ENCODE peak calls at places on chromosomes 1 and 21, in eight cellular contexts. X, S, L, N, P, E, J and U are unnamed samples.

GRCh38 chr1:11431946-11432507 is 46.9 kb upstream of the DISP3 start:
- DNase-seq in X (no peak), S (no peak), L (no peak), N (no peak), P (no peak), E (no peak), J (no peak), U (no peak)

GRCh38 chr1:40067023-40067422 is 26.5 kb downstream of the CAP1 start:
- DNase-seq in X (no peak), S (no peak), L (peak; percentile 41), N (no peak), P (no peak), E (no peak), J (no peak), U (no peak)

GRCh38 chr1:74280642-74281396 is 45.6 kb downstream of the TNNI3K start:
- DNase-seq in X (no peak), S (no peak), L (no peak), N (no peak), P (no peak), E (no peak), J (no peak), U (no peak)

GRCh38 chr21:36164427-36164784 is 7.8 kb downstream of the DOP1B start:
- DNase-seq in X (no peak), S (no peak), L (no peak), N (no peak), P (no peak), E (no peak), J (no peak), U (no peak)

GRCh38 chr1:25971044-25971881 is 26.6 kb downstream of the PAFAH2 start:
- DNase-seq in X (no peak), S (no peak), L (no peak), N (no peak), P (no peak), E (no peak), J (no peak), U (no peak)

GRCh38 chr1:24502168-24503002 is at the start of gene RCAN3:
- DNase-seq in X (peak; percentile 92), S (peak; percentile 20), L (peak; percentile 68), N (peak; percentile 76), P (peak; percentile 36), E (peak; percentile 94), J (peak; percentile 93), U (peak; percentile 83)

GRCh38 chr1:39692152-39693064 is 1.2 kb upstream of the HPCAL4 start:
- DNase-seq in X (no peak), S (no peak), L (no peak), N (no peak), P (peak; percentile 76), E (no peak), J (peak; percentile 73), U (no peak)

GRCh38 chr1:186987769-186988168 is 159.0 kb downstream of the PLA2G4A start:
- DNase-seq in X (no peak), S (no peak), L (no peak), N (no peak), P (no peak), E (no peak), J (no peak), U (no peak)

GRCh38 chr21:41895643-41896493 is 16.7 kb upstream of the PRDM15 start:
- DNase-seq in X (no peak), S (no peak), L (no peak), N (no peak), P (no peak), E (no peak), J (no peak), U (peak; percentile 41)

GRCh38 chr1:70043806-70044205 is 161.6 kb downstream of the LRRC40 start:
- DNase-seq in X (no peak), S (peak; percentile 28), L (peak; percentile 90), N (peak; percentile 64), P (no peak), E (peak; percentile 75), J (no peak), U (peak; percentile 61)

GRCh38 chr1:8004803-8005573 is 21.1 kb downstream of the ERRFI1 start:
- DNase-seq in X (peak; percentile 98), S (peak; percentile 89), L (peak; percentile 99), N (peak; percentile 100), P (peak; percentile 96), E (peak; percentile 52), J (peak; percentile 76), U (peak; percentile 94)

GRCh38 chr1:23470282-23471070 is 13.5 kb downstream of the ASAP3 start:
- DNase-seq in X (no peak), S (no peak), L (peak; percentile 94), N (peak; percentile 98), P (peak; percentile 61), E (no peak), J (no peak), U (peak; percentile 66)

GRCh38 chr1:90149101-90149500 is 154.2 kb downstream of the ZNF326 start:
- DNase-seq in X (no peak), S (no peak), L (no peak), N (no peak), P (no peak), E (no peak), J (no peak), U (no peak)

GRCh38 chr1:42333662-42334239 is 1.3 kb downstream of the FOXJ3 start:
- DNase-seq in X (no peak), S (no peak), L (no peak), N (peak; percentile 30), P (no peak), E (no peak), J (no peak), U (peak; percentile 17)

GRCh38 chr21:29436143-29436542 is 137.4 kb downstream of the BACH1 start:
- DNase-seq in X (no peak), S (no peak), L (peak; percentile 81), N (peak; percentile 60), P (no peak), E (no peak), J (no peak), U (no peak)

GRCh38 chr1:9624081-9624480 is 27.4 kb upstream of the PIK3CD start:
- DNase-seq in X (no peak), S (no peak), L (no peak), N (no peak), P (no peak), E (no peak), J (no peak), U (no peak)

GRCh38 chr1:9716404-9717192 is 65.1 kb downstream of the PIK3CD start:
- DNase-seq in X (no peak), S (no peak), L (no peak), N (no peak), P (no peak), E (no peak), J (no peak), U (no peak)

GRCh38 chr1:203280061-203280460 is 25.3 kb upstream of the BTG2 start:
- DNase-seq in X (no peak), S (no peak), L (no peak), N (no peak), P (no peak), E (no peak), J (no peak), U (no peak)

DNA sequence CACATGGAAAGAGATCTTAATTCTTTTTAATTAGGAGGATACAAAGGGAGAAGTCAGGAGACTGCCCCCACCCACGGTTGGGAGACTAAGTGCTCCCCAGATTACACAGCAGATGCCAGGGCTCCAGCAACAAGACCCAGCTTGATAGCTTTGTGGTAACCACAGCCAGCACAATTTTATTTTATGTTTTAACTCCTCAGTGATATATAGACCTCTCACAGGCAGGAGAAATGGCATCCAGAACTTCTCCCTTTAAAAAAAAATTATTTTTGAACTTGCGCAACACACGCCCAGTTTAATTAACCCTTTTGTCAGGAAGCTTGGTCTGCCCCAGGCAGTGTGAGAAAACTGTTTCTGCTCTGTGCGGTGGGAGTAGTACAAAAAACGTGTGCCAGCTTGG is 62.6 kb upstream of the ACOT11 start:
- DNase-seq in X (no peak), S (no peak), L (no peak), N (no peak), P (peak; percentile 36), E (no peak), J (no peak), U (no peak)
- H3K4me3 ChIP-seq in X (no peak overlapping the region), S (no peak overlapping the region), L (no peak overlapping the region), N (no peak overlapping the region), P (no peak overlapping the region), E (no peak overlapping the region), J (no peak overlapping the region), U (no peak overlapping the region)

DNA sequence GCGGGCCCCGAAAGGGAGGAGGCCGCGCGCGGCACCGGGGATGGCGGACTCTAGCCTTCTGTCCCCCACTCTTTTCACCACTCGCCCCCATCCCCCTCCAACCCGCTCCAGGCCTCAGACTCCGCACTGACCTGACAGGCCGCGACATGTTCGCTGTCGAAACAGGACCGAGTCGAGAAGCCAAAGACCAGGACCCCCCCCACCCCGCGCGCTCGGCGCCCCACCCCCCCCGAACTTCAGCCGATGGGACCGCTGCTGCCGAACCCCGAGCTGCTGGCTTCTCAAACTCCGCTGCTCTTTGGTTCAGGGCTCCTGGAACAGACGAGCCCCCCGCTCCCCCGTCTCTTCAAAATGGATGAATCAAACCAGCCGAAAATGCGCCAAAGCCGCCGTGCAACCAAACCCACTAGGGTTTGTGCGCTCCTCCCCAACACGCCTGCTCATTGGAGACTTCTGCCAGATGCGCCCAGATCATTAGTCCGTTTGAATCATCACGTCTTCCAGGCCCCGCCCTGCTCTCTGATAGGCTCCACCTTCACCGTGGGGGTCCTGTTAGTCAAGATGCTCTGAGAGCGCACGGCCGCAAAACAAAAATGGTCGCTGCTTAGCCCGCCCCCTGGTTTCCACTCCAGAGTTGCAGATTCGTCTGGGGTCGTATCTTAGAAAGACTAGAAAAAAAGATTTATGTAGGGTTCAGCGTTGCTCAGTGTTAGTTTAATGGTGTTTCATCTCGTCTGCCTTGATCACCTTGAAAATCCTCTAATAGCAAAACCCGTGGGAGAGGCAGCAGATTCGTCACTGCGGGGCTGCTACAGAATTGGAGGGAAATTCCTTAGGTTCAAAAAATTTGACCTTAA is at the start of gene NUCKS1:
- DNase-seq in X (peak; percentile 100), S (peak; percentile 98), L (peak; percentile 100), N (peak; percentile 99), P (peak; percentile 99), E (peak; percentile 98), J (peak; percentile 98), U (peak; percentile 100)
- TF ChIP-seq CTCF in X (peak; percentile 57), S (peak; percentile 7), L (no peak), N (peak; percentile 8), P (peak; percentile 25), E (peak; percentile 11), J (no peak), U (peak; percentile 29)

DNA sequence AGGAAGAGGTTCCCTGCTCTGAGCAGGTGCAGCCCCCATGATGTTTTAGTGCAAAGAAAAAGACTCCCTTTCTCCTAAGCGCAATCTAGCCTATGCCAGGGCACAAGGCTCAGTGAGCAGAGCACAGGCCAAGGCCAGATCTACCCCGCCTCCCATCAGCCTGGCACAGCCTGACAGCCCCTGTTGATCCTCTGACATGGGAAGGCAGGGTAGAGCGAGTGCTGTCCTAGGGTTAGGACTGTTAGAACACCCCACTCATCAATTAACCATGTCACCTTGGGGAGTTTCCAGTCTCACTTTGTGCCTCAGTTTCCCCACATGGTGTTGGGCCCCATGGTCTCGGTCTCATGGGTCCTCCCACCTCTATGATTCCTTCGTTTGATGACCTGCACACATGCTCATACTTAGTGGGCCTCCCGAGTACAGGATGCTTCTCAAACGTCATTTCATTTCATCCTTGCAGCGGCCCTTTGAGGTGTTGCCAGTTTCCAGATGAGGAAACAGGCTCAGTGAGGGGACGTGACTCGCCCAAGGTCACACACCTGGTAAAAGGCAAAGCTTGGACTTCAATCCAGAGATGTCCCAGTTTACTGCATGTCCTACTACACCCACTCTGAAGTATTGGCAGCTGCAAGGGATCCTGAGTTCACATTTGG is 213.4 kb downstream of the TRABD2B start:
- DNase-seq in X (no peak), S (no peak), L (no peak), N (no peak), P (no peak), E (no peak), J (no peak), U (no peak)
- H3K4me3 ChIP-seq in X (no peak overlapping the region), S (no peak overlapping the region), L (no peak overlapping the region), N (no peak overlapping the region), P (no peak overlapping the region), E (no peak overlapping the region), J (no peak overlapping the region), U (no peak overlapping the region)

GRCh38 chr1:169509354-169509753 is 23.6 kb upstream of the SLC19A2 start:
- DNase-seq in X (no peak), S (no peak), L (no peak), N (peak; percentile 21), P (no peak), E (no peak), J (no peak), U (no peak)
- TF ChIP-seq CTCF in X (no peak), S (no peak), L (no peak), N (no peak), P (no peak), E (no peak), J (no peak), U (no peak)